ENCODE peak calls at places on chromosome 10, in four cellular contexts. H is esophagus muscularis mucosa, C is transverse colon, L is sigmoid colon. X is an unnamed sample. For H3K36me3, the result is how much of the 10 kb centered on the place peaks cover.

GRCh38 chr10:18214692-18215563 is 74.7 kb downstream of the CACNB2 start:
- DNase-seq in H (no peak), C (peak), L (peak), X (no peak)

GRCh38 chr10:55867848-55868247 is 493.2 kb downstream of the ZWINT start:
- DNase-seq in H (no peak), C (no peak), L (no peak), X (no peak)

GRCh38 chr10:32256613-32257437 is 90.1 kb downstream of the EPC1 start:
- DNase-seq in H (no peak), C (peak), L (peak), X (no peak)

GRCh38 chr10:70753841-70754621 is 31.1 kb downstream of the TBATA start:
- DNase-seq in H (no peak), C (no peak), L (no peak), X (no peak)

GRCh38 chr10:121113385-121113696 is 262.2 kb downstream of the WDR11 start:
- DNase-seq in H (no peak), C (no peak), L (no peak), X (peak)

GRCh38 chr10:14554091-14554842 is 220.4 kb downstream of the FAM107B start:
- DNase-seq in H (no peak), C (peak), L (no peak), X (no peak)

GRCh38 chr10:20853276-20853675 is 43.8 kb downstream of the NEBL start:
- DNase-seq in H (no peak), C (no peak), L (no peak), X (no peak)

GRCh38 chr10:80459047-80459865 is 5.1 kb downstream of the TSPAN14 start:
- DNase-seq in H (no peak), C (peak), L (peak), X (peak)

GRCh38 chr10:123848564-123849457 is 42.8 kb downstream of the CPXM2 start:
- DNase-seq in H (peak), C (no peak), L (no peak), X (no peak)

GRCh38 chr10:70918851-70919530 is 30.6 kb upstream of the PCBD1 start:
- DNase-seq in H (no peak), C (peak), L (no peak), X (no peak)

GRCh38 chr10:53314856-53315255 is 542.3 kb upstream of the MBL2 start:
- DNase-seq in H (no peak), C (no peak), L (no peak), X (no peak)

GRCh38 chr10:8670461-8670860 is 616.0 kb downstream of the GATA3 start:
- DNase-seq in H (no peak), C (no peak), L (no peak), X (no peak)

GRCh38 chr10:6838118-6838517 is 258.0 kb upstream of the PRKCQ start:
- DNase-seq in H (no peak), C (no peak), L (no peak), X (no peak)

GRCh38 chr10:125991009-125991788 is 94.8 kb downstream of the FANK1 start:
- DNase-seq in H (no peak), C (no peak), L (no peak), X (no peak)

GRCh38 chr10:92567952-92568600 is 5.8 kb downstream of the IDE start:
- DNase-seq in H (no peak), C (no peak), L (no peak), X (no peak)

GRCh38 chr10:53253221-53253620 is 480.6 kb upstream of the MBL2 start:
- DNase-seq in H (no peak), C (no peak), L (no peak), X (no peak)

GRCh38 chr10:69669408-69669807 is 39.4 kb downstream of the FAM241B start:
- DNase-seq in H (no peak), C (no peak), L (no peak), X (no peak)

GRCh38 chr10:110700947-110701617 is 56.9 kb downstream of the RBM20 start:
- DNase-seq in H (no peak), C (no peak), L (no peak), X (no peak)

DNA sequence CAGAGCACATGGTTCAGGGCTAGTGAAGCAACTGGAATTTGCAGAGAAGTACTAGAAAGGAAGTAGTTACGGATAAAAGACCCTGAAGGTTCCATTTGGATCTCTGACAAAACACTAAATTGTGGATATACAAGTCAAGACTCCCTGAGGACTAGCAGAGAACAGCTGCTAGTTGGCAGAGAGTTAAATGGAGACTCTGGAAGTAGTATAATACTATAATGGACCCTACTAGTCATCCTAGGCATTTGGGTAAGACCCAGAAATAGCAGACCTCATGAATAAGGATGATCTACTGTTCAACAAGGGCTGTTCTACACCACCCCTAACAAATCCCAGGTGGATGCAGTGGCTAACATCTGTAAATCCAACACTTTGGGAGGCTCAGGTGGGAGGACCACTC is 19.1 kb downstream of the MCMBP start:
- DNase-seq in H (no peak), C (no peak), L (no peak), X (no peak)
- H3K36me3 ChIP-seq in H (under half), C (under half), L (half or more), X (under half)

GRCh38 chr10:541041-541440 is 148.4 kb downstream of the DIP2C start:
- DNase-seq in H (no peak), C (no peak), L (peak), X (peak)
- H3K4me3 ChIP-seq in H (no peak), C (no peak), L (no peak), X (no peak)

GRCh38 chr10:29140151-29140550 is 148.7 kb upstream of the LYZL1 start:
- DNase-seq in H (no peak), C (no peak), L (no peak), X (no peak)

GRCh38 chr10:29144126-29144525 is 144.7 kb upstream of the LYZL1 start:
- DNase-seq in H (no peak), C (no peak), L (no peak), X (no peak)

GRCh38 chr10:29140991-29141390 is 147.9 kb upstream of the LYZL1 start:
- DNase-seq in H (no peak), C (no peak), L (no peak), X (no peak)

GRCh38 chr10:29142516-29143314 is 146.2 kb upstream of the LYZL1 start:
- DNase-seq in H (no peak), C (no peak), L (no peak), X (peak)

GRCh38 chr10:29141761-29142160 is 147.1 kb upstream of the LYZL1 start:
- DNase-seq in H (no peak), C (no peak), L (no peak), X (no peak)
- TF ChIP-seq POLR2AphosphoS5 in H (no peak), C (no peak), L (no peak), X (no peak)

GRCh38 chr10:22504766-22505165 is 159.5 kb downstream of the SPAG6 start:
- DNase-seq in H (no peak), C (no peak), L (no peak), X (no peak)
- H3K36me3 ChIP-seq in H (under half), C (under half), L (under half), X (under half)

GRCh38 chr10:26215534-26215922 is 1.0 kb upstream of the GAD2 start:
- DNase-seq in H (no peak), C (no peak), L (no peak), X (no peak)
- H3K4me3 ChIP-seq in H (no peak), C (no peak), L (peak), X (no peak)

GRCh38 chr10:48252354-48252650 is 22.2 kb downstream of the FRMPD2 start:
- DNase-seq in H (no peak), C (no peak), L (peak), X (no peak)

GRCh38 chr10:48251152-48251524 is 23.4 kb downstream of the FRMPD2 start:
- DNase-seq in H (peak), C (no peak), L (peak), X (no peak)

GRCh38 chr10:48249763-48250351 is 24.6 kb downstream of the FRMPD2 start:
- DNase-seq in H (peak), C (no peak), L (no peak), X (no peak)

GRCh38 chr10:48253970-48254657 is 20.4 kb downstream of the FRMPD2 start:
- DNase-seq in H (peak), C (no peak), L (peak), X (no peak)

GRCh38 chr10:48251525-48252353 is 22.8 kb downstream of the FRMPD2 start:
- DNase-seq in H (peak), C (peak), L (peak), X (no peak)
- TF ChIP-seq POLR2AphosphoS5 in H (no peak), C (no peak), L (no peak), X (no peak)

DNA sequence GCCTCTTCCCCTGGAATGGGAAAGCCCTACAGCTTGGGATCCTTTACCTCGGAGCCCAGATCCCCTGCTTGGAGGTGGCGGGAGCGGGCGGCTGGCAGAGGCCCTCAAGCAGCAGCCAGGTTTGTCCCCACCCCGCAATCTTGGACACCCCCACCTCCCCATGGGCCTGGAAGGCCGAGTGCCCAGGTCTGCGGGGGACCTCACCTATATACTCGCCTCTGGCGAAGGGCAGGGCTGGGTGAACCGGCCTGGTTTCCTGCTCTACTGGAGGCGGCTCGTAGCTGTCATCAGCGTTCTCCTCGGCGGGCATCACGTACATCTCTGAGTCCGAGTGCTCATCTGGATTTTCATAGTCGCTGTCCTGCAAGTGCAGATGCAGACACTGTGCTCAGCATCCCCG is 44.2 kb downstream of the BLNK start:
- DNase-seq in H (no peak), C (no peak), L (no peak), X (peak)
- H3K36me3 ChIP-seq in H (under half), C (under half), L (under half), X (under half)

GRCh38 chr10:100359030-100359432 is 12.0 kb downstream of the SCD start:
- DNase-seq in H (no peak), C (no peak), L (no peak), X (no peak)
- H3K4me3 ChIP-seq in H (no peak), C (no peak), L (no peak), X (no peak)

GRCh38 chr10:72186633-72187330 is 29.0 kb upstream of the ANAPC16 start:
- DNase-seq in H (no peak), C (peak), L (peak), X (no peak)
- TF ChIP-seq POLR2AphosphoS5 in H (peak), C (peak), L (peak), X (peak)